ENCODE peak calls at places on chromosomes 13 and 19, in five cellular contexts. One of them, this sample, is unnamed.

GRCh38 chr19:47511681-47512080 is 3.2 kb downstream of the NAPA start:
- DNase-seq in CD4-positive, CD25-positive, alpha-beta regulatory T cell: no peak
- DNase-seq in T-helper 17 cell: no peak
- DNase-seq in body of pancreas: peak
- DNase-seq in psoas muscle: peak
- DNase-seq in this sample: no peak

GRCh38 chr19:19686580-19686979 is 17.9 kb downstream of the ZNF101 start:
- DNase-seq in CD4-positive, CD25-positive, alpha-beta regulatory T cell: no peak
- DNase-seq in T-helper 17 cell: no peak
- DNase-seq in body of pancreas: no peak
- DNase-seq in psoas muscle: no peak
- DNase-seq in this sample: no peak

GRCh38 chr19:5913739-5914357 is at the start of gene CAPS:
- DNase-seq in CD4-positive, CD25-positive, alpha-beta regulatory T cell: no peak
- DNase-seq in T-helper 17 cell: no peak
- DNase-seq in body of pancreas: peak
- DNase-seq in psoas muscle: no peak
- DNase-seq in this sample: no peak

GRCh38 chr13:46071590-46072249 is 19.2 kb upstream of the ZC3H13 start:
- DNase-seq in CD4-positive, CD25-positive, alpha-beta regulatory T cell: no peak
- DNase-seq in T-helper 17 cell: no peak
- DNase-seq in body of pancreas: no peak
- DNase-seq in psoas muscle: no peak
- DNase-seq in this sample: no peak

GRCh38 chr13:43232866-43233265 is 209.5 kb downstream of the DNAJC15 start:
- DNase-seq in CD4-positive, CD25-positive, alpha-beta regulatory T cell: no peak
- DNase-seq in T-helper 17 cell: no peak
- DNase-seq in body of pancreas: no peak
- DNase-seq in psoas muscle: no peak
- DNase-seq in this sample: no peak

GRCh38 chr13:41345165-41345920 is 34.3 kb downstream of the NAA16 start:
- DNase-seq in CD4-positive, CD25-positive, alpha-beta regulatory T cell: no peak
- DNase-seq in T-helper 17 cell: no peak
- DNase-seq in body of pancreas: no peak
- DNase-seq in psoas muscle: no peak
- DNase-seq in this sample: no peak

GRCh38 chr13:48646791-48647190 is 6.9 kb upstream of the CYSLTR2 start:
- DNase-seq in CD4-positive, CD25-positive, alpha-beta regulatory T cell: no peak
- DNase-seq in T-helper 17 cell: no peak
- DNase-seq in body of pancreas: no peak
- DNase-seq in psoas muscle: no peak
- DNase-seq in this sample: no peak

GRCh38 chr13:114057131-114058050 is 75.0 kb downstream of the RASA3 start:
- DNase-seq in CD4-positive, CD25-positive, alpha-beta regulatory T cell: no peak
- DNase-seq in T-helper 17 cell: no peak
- DNase-seq in body of pancreas: peak
- DNase-seq in psoas muscle: no peak
- DNase-seq in this sample: no peak

GRCh38 chr19:10158071-10158470 is 36.7 kb downstream of the DNMT1 start:
- DNase-seq in CD4-positive, CD25-positive, alpha-beta regulatory T cell: no peak
- DNase-seq in T-helper 17 cell: no peak
- DNase-seq in body of pancreas: no peak
- DNase-seq in psoas muscle: no peak
- DNase-seq in this sample: no peak

GRCh38 chr13:42405665-42406390 is 133.9 kb downstream of the AKAP11 start:
- DNase-seq in CD4-positive, CD25-positive, alpha-beta regulatory T cell: peak
- DNase-seq in T-helper 17 cell: no peak
- DNase-seq in body of pancreas: no peak
- DNase-seq in psoas muscle: no peak
- DNase-seq in this sample: no peak

GRCh38 chr13:43915451-43915850 is 35.7 kb downstream of the LACC1 start:
- DNase-seq in CD4-positive, CD25-positive, alpha-beta regulatory T cell: no peak
- DNase-seq in T-helper 17 cell: no peak
- DNase-seq in body of pancreas: no peak
- DNase-seq in psoas muscle: no peak
- DNase-seq in this sample: no peak

GRCh38 chr19:5090465-5090779 is 121.5 kb downstream of the KDM4B start:
- DNase-seq in CD4-positive, CD25-positive, alpha-beta regulatory T cell: no peak
- DNase-seq in T-helper 17 cell: no peak
- DNase-seq in body of pancreas: no peak
- DNase-seq in psoas muscle: no peak
- DNase-seq in this sample: no peak

GRCh38 chr13:112616586-112617381 is 28.8 kb upstream of the TUBGCP3 start:
- DNase-seq in CD4-positive, CD25-positive, alpha-beta regulatory T cell: no peak
- DNase-seq in T-helper 17 cell: no peak
- DNase-seq in body of pancreas: peak
- DNase-seq in psoas muscle: no peak
- DNase-seq in this sample: no peak

GRCh38 chr13:97058417-97058816 is 64.1 kb upstream of the OXGR1 start:
- DNase-seq in CD4-positive, CD25-positive, alpha-beta regulatory T cell: no peak
- DNase-seq in T-helper 17 cell: no peak
- DNase-seq in body of pancreas: no peak
- DNase-seq in psoas muscle: no peak
- DNase-seq in this sample: no peak

GRCh38 chr19:35030257-35031071 is at the start of gene SCN1B:
- DNase-seq in CD4-positive, CD25-positive, alpha-beta regulatory T cell: peak
- DNase-seq in T-helper 17 cell: no peak
- DNase-seq in body of pancreas: peak
- DNase-seq in psoas muscle: peak
- DNase-seq in this sample: peak

GRCh38 chr19:46022431-46023310 is at the start of gene PGLYRP1:
- DNase-seq in CD4-positive, CD25-positive, alpha-beta regulatory T cell: no peak
- DNase-seq in T-helper 17 cell: no peak
- DNase-seq in body of pancreas: no peak
- DNase-seq in psoas muscle: no peak
- DNase-seq in this sample: no peak

GRCh38 chr13:41071775-41072174 is 10.5 kb downstream of the WBP4 start:
- DNase-seq in CD4-positive, CD25-positive, alpha-beta regulatory T cell: no peak
- DNase-seq in T-helper 17 cell: no peak
- DNase-seq in body of pancreas: no peak
- DNase-seq in psoas muscle: peak
- DNase-seq in this sample: no peak

GRCh38 chr13:41222259-41222852 is 28.0 kb upstream of the KBTBD7 start:
- DNase-seq in CD4-positive, CD25-positive, alpha-beta regulatory T cell: peak
- DNase-seq in T-helper 17 cell: peak
- DNase-seq in body of pancreas: peak
- DNase-seq in psoas muscle: no peak
- DNase-seq in this sample: no peak

GRCh38 chr19:52665529-52665928 is 27.4 kb upstream of the ZNF83 start:
- DNase-seq in CD4-positive, CD25-positive, alpha-beta regulatory T cell: no peak
- DNase-seq in T-helper 17 cell: no peak
- DNase-seq in body of pancreas: no peak
- DNase-seq in psoas muscle: no peak
- DNase-seq in this sample: no peak

GRCh38 chr19:39126593-39127187 is 1.1 kb downstream of the PAK4 start:
- DNase-seq in CD4-positive, CD25-positive, alpha-beta regulatory T cell: no peak
- DNase-seq in T-helper 17 cell: no peak
- DNase-seq in body of pancreas: peak
- DNase-seq in psoas muscle: no peak
- DNase-seq in this sample: no peak

GRCh38 chr19:13604902-13605586 is 98.8 kb upstream of the CACNA1A start:
- DNase-seq in CD4-positive, CD25-positive, alpha-beta regulatory T cell: no peak
- DNase-seq in T-helper 17 cell: no peak
- DNase-seq in body of pancreas: no peak
- DNase-seq in psoas muscle: no peak
- DNase-seq in this sample: no peak

GRCh38 chr13:101452519-101453485 is at the start of gene ITGBL1:
- DNase-seq in CD4-positive, CD25-positive, alpha-beta regulatory T cell: no peak
- DNase-seq in T-helper 17 cell: no peak
- DNase-seq in body of pancreas: peak
- DNase-seq in psoas muscle: peak
- DNase-seq in this sample: no peak

GRCh38 chr19:29760752-29761502 is 45.9 kb upstream of the C19orf12 start:
- DNase-seq in CD4-positive, CD25-positive, alpha-beta regulatory T cell: no peak
- DNase-seq in T-helper 17 cell: no peak
- DNase-seq in body of pancreas: no peak
- DNase-seq in psoas muscle: no peak
- DNase-seq in this sample: no peak

GRCh38 chr13:104301216-104301975 is 1235.2 kb upstream of the SLC10A2 start:
- DNase-seq in CD4-positive, CD25-positive, alpha-beta regulatory T cell: no peak
- DNase-seq in T-helper 17 cell: no peak
- DNase-seq in body of pancreas: no peak
- DNase-seq in psoas muscle: no peak
- DNase-seq in this sample: no peak

GRCh38 chr19:1657632-1658445 is 5.4 kb upstream of the TCF3 start:
- DNase-seq in CD4-positive, CD25-positive, alpha-beta regulatory T cell: no peak
- DNase-seq in T-helper 17 cell: no peak
- DNase-seq in body of pancreas: peak
- DNase-seq in psoas muscle: no peak
- DNase-seq in this sample: no peak

GRCh38 chr13:98317573-98318171 is 140.6 kb upstream of the RNF113B start:
- DNase-seq in CD4-positive, CD25-positive, alpha-beta regulatory T cell: no peak
- DNase-seq in T-helper 17 cell: no peak
- DNase-seq in body of pancreas: no peak
- DNase-seq in psoas muscle: no peak
- DNase-seq in this sample: no peak

GRCh38 chr13:36067619-36068456 is 63.3 kb downstream of the DCLK1 start:
- DNase-seq in CD4-positive, CD25-positive, alpha-beta regulatory T cell: no peak
- DNase-seq in T-helper 17 cell: no peak
- DNase-seq in body of pancreas: no peak
- DNase-seq in psoas muscle: no peak
- DNase-seq in this sample: no peak

GRCh38 chr19:39998511-39998910 is 1.7 kb downstream of the ZNF546 start:
- DNase-seq in CD4-positive, CD25-positive, alpha-beta regulatory T cell: no peak
- DNase-seq in T-helper 17 cell: no peak
- DNase-seq in body of pancreas: no peak
- DNase-seq in psoas muscle: no peak
- DNase-seq in this sample: no peak

GRCh38 chr19:47848871-47849473 is 10.1 kb upstream of the TPRX2 start:
- DNase-seq in CD4-positive, CD25-positive, alpha-beta regulatory T cell: no peak
- DNase-seq in T-helper 17 cell: no peak
- DNase-seq in body of pancreas: peak
- DNase-seq in psoas muscle: no peak
- DNase-seq in this sample: peak

GRCh38 chr13:28796938-28797257 is 23.2 kb upstream of the MTUS2 start:
- DNase-seq in CD4-positive, CD25-positive, alpha-beta regulatory T cell: no peak
- DNase-seq in T-helper 17 cell: no peak
- DNase-seq in body of pancreas: no peak
- DNase-seq in psoas muscle: no peak
- DNase-seq in this sample: no peak

This sample was measured in CD4-positive, alpha-beta T cell.